ENCODE peak calls at places on chromosomes 4 and X, in four cellular contexts. I, T, G and E are unnamed samples.

GRCh38 chrX:19904778-19905367 is 17.5 kb upstream of the SH3KBP1 start:
- DNase-seq in T (no peak), I (peak; percentile 10), G (peak; percentile 63), E (no peak)

GRCh38 chr4:128800305-128800704 is 9.2 kb upstream of the JADE1 start:
- DNase-seq in T (no peak), G (no peak), I (no peak), E (no peak)

GRCh38 chr4:40962551-40963185 is 212.9 kb downstream of the NSUN7 start:
- DNase-seq in G (no peak), I (no peak), T (no peak), E (no peak)

GRCh38 chrX:63258144-63258543 is 93.0 kb downstream of the SPIN4 start:
- DNase-seq in I (no peak), G (no peak), T (no peak), E (no peak)

GRCh38 chr4:153987291-153987690 is 198.4 kb upstream of the SFRP2 start:
- DNase-seq in T (no peak), G (no peak), I (no peak), E (peak; percentile 24)

GRCh38 chrX:43552166-43552565 is 103.9 kb upstream of the MAOA start:
- DNase-seq in T (no peak), G (no peak), I (no peak), E (no peak)

GRCh38 chr4:1541449-1542225 is 135.4 kb upstream of the NKX1-1 start:
- DNase-seq in I (no peak), G (no peak), T (no peak), E (no peak)

GRCh38 chr4:122921971-122922876 is at the start of gene NUDT6:
- DNase-seq in I (peak; percentile 65), G (peak; percentile 69), T (peak; percentile 52), E (no peak)

GRCh38 chr4:134747108-134747805 is 545.7 kb upstream of the PABPC4L start:
- DNase-seq in G (no peak), T (no peak), I (no peak), E (no peak)

GRCh38 chr4:116016201-116016600 is 902.8 kb upstream of the NDST4 start:
- DNase-seq in G (peak; percentile 44), I (no peak), T (no peak), E (peak; percentile 25)

GRCh38 chr4:168319486-168320019 is 1.0 kb upstream of the DDX60 start:
- DNase-seq in G (no peak), I (no peak), T (no peak), E (no peak)

DNA sequence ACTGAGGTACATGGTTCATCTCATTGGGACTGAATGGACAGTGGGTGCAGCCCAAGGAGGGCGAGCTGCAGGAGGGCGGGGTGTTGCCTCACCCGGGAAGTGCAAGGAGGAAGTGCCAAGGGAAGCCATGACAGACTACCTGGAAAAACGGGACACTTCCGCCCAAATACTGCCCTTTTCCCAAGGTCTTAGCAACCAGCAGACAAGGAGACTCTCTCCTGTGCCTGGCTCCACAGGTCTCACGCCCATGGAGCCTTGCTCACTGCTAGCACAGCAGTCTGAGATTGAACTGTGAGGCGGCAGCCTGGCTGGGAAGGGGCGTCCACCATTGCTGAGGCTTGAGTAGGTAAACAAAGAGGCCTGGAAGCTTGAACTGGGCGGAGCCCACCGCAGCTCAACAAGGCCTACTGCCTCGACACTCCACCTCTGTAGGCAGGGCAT is 14.7 kb upstream of the USP53 start:
- DNase-seq in G (no peak), I (no peak), T (no peak), E (no peak)
- TF ChIP-seq CTCF in G (no peak), I (no peak), T (no peak), E (no peak)

DNA sequence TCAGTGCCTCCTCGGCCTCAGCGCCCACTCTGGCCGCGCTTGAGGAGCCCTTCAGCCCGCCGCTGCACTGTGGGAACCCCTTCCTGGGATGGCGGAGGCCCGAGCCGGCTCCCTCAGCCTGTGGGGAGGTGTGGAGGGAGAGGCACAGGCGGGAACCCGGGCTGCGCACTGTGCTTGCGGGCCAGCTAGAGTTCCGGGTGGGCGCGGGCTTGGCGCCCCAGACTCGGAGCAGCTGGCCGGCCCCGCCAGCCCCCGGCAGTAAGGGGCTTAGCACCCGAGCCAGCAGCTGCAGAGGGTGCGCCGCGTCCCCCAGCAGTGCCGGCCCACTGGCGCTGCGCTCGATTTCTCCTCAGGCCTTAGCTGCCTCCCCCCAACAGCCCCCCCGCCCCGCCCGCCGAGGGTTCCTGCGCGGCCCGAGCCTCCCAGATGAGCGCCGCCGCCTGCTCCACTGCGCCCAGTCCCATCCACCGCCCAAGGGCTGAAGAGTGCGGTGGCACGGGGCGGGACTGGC is 1137.0 kb downstream of the PCDH18 start:
- DNase-seq in T (no peak), G (no peak), I (no peak), E (no peak)
- H3K4me3 ChIP-seq in T (no peak overlapping the region), G (no peak overlapping the region), I (no peak overlapping the region), E (no peak overlapping the region)

DNA sequence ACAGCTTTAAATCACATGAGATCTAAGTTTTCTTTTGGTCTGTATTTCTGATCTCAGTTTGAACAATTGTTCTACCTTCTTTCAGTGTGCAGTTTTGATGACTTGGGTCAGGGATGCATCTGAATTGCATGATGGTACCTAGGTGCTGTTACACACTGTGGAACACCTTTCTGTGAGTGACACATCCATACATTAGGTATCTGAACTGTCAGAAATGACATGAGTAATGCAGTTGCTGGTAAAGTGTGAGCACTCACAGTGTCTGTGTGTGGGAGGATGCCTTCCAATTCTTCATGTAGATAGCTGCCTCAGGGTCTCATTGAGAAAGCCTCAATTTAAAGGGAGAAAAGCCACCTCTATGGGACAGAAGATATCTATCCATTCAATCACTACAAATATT is 411.9 kb downstream of the PPARGC1A start:
- DNase-seq in I (no peak), G (no peak), T (no peak), E (no peak)
- TF ChIP-seq CTCF in I (no peak), G (no peak), T (no peak), E (no peak)

GRCh38 chr4:37139987-37140386 is 104.6 kb upstream of the NWD2 start:
- DNase-seq in I (no peak), T (no peak), G (no peak), E (no peak)

GRCh38 chr4:37132351-37132989 is 112.1 kb upstream of the NWD2 start:
- DNase-seq in G (no peak), I (no peak), T (no peak), E (no peak)

GRCh38 chr4:37138789-37139188 is 105.8 kb upstream of the NWD2 start:
- DNase-seq in T (no peak), I (no peak), G (no peak), E (no peak)

GRCh38 chr4:37138019-37138653 is 106.4 kb upstream of the NWD2 start:
- DNase-seq in G (no peak), T (no peak), I (no peak), E (no peak)
- H3K4me3 ChIP-seq in G (no peak overlapping the region), T (no peak overlapping the region), I (no peak overlapping the region), E (no peak overlapping the region)

GRCh38 chr4:4735870-4736269 is 123.6 kb upstream of the MSX1 start:
- DNase-seq in T (peak; percentile 24), I (no peak), G (peak; percentile 27), E (no peak)

GRCh38 chr4:4730214-4730613 is 129.3 kb upstream of the MSX1 start:
- DNase-seq in T (no peak), I (no peak), G (no peak), E (no peak)

GRCh38 chr4:4733663-4734062 is 125.8 kb upstream of the MSX1 start:
- DNase-seq in G (no peak), I (no peak), T (no peak), E (no peak)

GRCh38 chr4:4735136-4735754 is 124.2 kb upstream of the MSX1 start:
- DNase-seq in T (no peak), G (peak; percentile 7), I (no peak), E (no peak)

GRCh38 chr4:4734425-4734824 is 125.0 kb upstream of the MSX1 start:
- DNase-seq in T (no peak), G (no peak), I (no peak), E (no peak)
- TF ChIP-seq CTCF in T (no peak), G (no peak), I (no peak), E (no peak)

DNA sequence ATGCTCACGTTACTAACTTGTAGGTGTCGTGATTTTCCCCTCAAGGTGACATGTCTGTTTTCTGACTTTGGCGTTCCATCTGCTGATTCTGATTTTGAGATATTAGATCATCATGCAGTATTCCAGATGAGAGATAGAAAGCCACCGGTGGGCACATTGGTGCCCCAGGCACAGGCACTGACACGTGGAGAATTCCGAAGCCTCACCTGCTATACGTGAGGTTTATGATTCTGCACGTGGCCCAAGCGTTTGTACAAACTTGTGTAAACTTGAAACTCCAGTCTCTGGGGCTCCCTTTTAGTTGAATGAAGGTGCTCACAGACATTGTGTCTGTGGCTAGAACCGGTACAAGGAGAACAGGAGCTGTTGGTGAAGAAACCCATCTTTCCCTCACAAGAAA is 81.1 kb downstream of the TENM3 start:
- DNase-seq in G (no peak), T (no peak), I (no peak), E (no peak)
- H3K4me3 ChIP-seq in G (no peak overlapping the region), T (no peak overlapping the region), I (no peak overlapping the region), E (no peak overlapping the region)

DNA sequence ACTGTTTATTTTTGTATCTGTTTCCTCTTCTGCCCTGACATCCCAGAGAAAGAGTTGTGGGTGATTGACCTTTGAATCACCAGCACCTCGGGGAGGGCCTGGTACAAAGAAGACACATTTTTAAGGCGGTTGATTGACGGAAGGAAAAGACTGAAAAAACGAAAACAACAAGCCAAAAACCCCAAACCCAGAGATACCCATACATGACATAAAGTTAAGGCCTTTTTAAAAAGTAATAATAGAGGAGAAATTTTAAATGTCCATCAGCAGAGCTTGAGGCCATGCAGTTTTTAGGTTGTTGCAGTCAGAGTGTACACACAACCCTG is 110.0 kb downstream of the GNL3L start:
- DNase-seq in I (no peak), G (no peak), T (no peak), E (no peak)
- TF ChIP-seq CTCF in I (no peak), G (no peak), T (no peak), E (no peak)

DNA sequence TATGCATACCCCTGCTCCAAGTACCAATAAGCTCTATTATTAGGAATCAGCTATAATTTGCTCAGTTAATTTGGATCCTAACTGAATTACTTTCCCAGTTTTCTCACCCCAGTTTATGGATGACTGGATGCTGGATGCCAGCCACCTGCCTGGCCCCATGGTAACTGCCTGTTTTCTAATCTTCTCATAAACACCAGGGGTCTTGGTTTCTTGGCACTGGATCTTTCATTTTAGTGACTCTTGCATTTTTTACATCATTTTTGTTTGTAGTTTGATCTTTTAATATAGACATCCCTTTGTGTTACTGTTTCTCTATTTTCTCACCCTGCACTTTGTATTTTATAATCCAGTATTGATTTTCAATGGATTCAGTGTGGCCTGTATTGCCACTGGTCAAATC is 246.8 kb downstream of the ADGRL3 start:
- DNase-seq in T (no peak), G (no peak), I (no peak), E (no peak)
- H3K4me3 ChIP-seq in T (no peak overlapping the region), G (no peak overlapping the region), I (no peak overlapping the region), E (no peak overlapping the region)

DNA sequence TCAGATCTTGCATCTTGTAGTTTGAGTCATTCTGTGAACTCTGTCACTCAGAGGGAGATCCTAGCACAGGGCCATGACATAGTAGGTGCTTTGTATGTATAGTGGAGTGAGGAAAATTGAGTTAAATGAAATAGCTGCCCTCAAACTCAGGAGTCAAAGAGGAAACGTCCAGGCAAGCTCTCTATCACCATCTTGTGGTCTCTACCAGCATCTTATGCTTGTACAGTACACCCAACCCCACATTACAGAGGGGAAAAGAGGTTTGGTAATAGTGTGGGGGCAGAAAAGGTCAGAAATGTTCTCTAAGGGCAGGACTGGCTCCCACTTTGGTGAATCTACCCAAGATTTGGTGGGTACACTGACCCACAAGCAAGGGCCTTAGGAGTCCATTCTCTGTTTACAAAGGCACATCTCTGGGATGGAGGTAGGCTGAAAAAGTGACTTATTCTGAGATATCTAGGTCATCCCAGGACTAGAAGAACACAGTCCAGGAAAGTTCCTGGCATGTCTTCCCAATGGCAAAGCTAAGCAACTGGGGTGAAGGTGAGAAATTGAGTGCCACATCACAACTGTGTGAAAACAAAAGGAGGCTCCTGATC is 131.8 kb downstream of the OR13H1 start:
- DNase-seq in G (peak; percentile 1), T (no peak), I (peak; percentile 11), E (no peak)
- TF ChIP-seq CTCF in G (peak; percentile 38), T (no peak), I (peak; percentile 78), E (peak; percentile 72)